ENCODE peak calls at places on chromosomes 7 and 10, in four cellular contexts. G is PC-3, A is WERI-Rb-1, Y is amniotic epithelial cell. U is an unnamed sample.
A peak's percentile ranks its signal among the peaks of the same experiment; 100 is the strongest.

GRCh38 chr10:89389254-89389653 is 3.2 kb upstream of the IFIT1 start:
- DNase-seq in A (no peak), G (peak; percentile 66), Y (peak; percentile 45), U (no peak)

GRCh38 chr10:127997937-127998336 is 91.0 kb downstream of the PTPRE start:
- DNase-seq in Y (no peak), A (no peak), G (no peak), U (no peak)

GRCh38 chr10:126433351-126433750 is 45.1 kb upstream of the ADAM12 start:
- DNase-seq in A (no peak), G (peak; percentile 86), Y (no peak), U (peak; percentile 50)

GRCh38 chr10:80072584-80072983 is 5.9 kb upstream of the TMEM254 start:
- DNase-seq in Y (no peak), G (no peak), A (no peak), U (no peak)

GRCh38 chr7:117004899-117005298 is 51.6 kb downstream of the ST7 start:
- DNase-seq in A (no peak), G (no peak), Y (peak; percentile 63), U (no peak)

GRCh38 chr10:124296121-124296812 is 122.5 kb downstream of the OAT start:
- DNase-seq in Y (no peak), A (no peak), G (no peak), U (peak; percentile 72)

GRCh38 chr10:118692911-118693310 is 61.9 kb downstream of the CACUL1 start:
- DNase-seq in Y (peak; percentile 90), G (peak; percentile 25), A (no peak), U (peak; percentile 32)

GRCh38 chr7:130956417-130957139 is 222.6 kb upstream of the KLF14 start:
- DNase-seq in Y (no peak), A (no peak), G (no peak), U (no peak)

GRCh38 chr10:114430688-114431413 is 26.5 kb upstream of the AFAP1L2 start:
- DNase-seq in G (no peak), Y (no peak), A (no peak), U (no peak)

GRCh38 chr10:24991298-24991697 is 24.7 kb downstream of the ENKUR start:
- DNase-seq in G (no peak), Y (no peak), A (no peak), U (no peak)

GRCh38 chr10:100186813-100187212 is 984 bp upstream of the ERLIN1 start:
- DNase-seq in A (peak; percentile 77), G (peak; percentile 11), Y (no peak), U (no peak)

GRCh38 chr10:12384906-12385305 is 35.6 kb downstream of the CAMK1D start:
- DNase-seq in G (no peak), A (no peak), Y (no peak), U (no peak)

GRCh38 chr10:14215601-14216000 is 115.1 kb downstream of the FRMD4A start:
- DNase-seq in G (no peak), Y (no peak), A (no peak), U (no peak)

GRCh38 chr10:124667425-124668130 is 76.6 kb downstream of the FAM53B start:
- DNase-seq in A (no peak), G (no peak), Y (peak; percentile 24), U (no peak)

GRCh38 chr10:132667613-132668394 is 118.1 kb downstream of the NKX6-2 start:
- DNase-seq in Y (peak; percentile 15), A (no peak), G (peak; percentile 57), U (no peak)

GRCh38 chr7:155998766-155999630 is 186.7 kb upstream of the SHH start:
- DNase-seq in G (no peak), Y (no peak), A (no peak), U (no peak)

U was measured in foreskin keratinocyte.